ENCODE peak calls at places on chromosomes 3 and 15, in four cellular contexts. L, W, V and R are unnamed samples.

GRCh38 chr15:74319596-74320357 is 47.7 kb downstream of the CYP11A1 start:
- DNase-seq in L (no peak), W (no peak), V (peak; percentile 71), R (no peak)

GRCh38 chr3:169811606-169812123 is 1.0 kb upstream of the LRRIQ4 start:
- DNase-seq in L (no peak), W (no peak), V (no peak), R (no peak)

GRCh38 chr3:178078933-178079332 is 457.3 kb upstream of the KCNMB2 start:
- DNase-seq in L (no peak), W (no peak), V (no peak), R (peak; percentile 21)

GRCh38 chr3:158791259-158791920 is 10.5 kb upstream of the MFSD1 start:
- DNase-seq in L (peak; percentile 60), W (peak; percentile 46), V (no peak), R (peak; percentile 23)

GRCh38 chr3:81352867-81353266 is 408.6 kb downstream of the GBE1 start:
- DNase-seq in L (peak; percentile 64), W (peak; percentile 21), V (no peak), R (no peak)

GRCh38 chr3:77039606-77040553 is at the start of gene ROBO2:
- DNase-seq in L (peak; percentile 30), W (peak; percentile 2), V (peak; percentile 80), R (peak; percentile 44)

GRCh38 chr3:24365168-24365567 is 129.5 kb downstream of the THRB start:
- DNase-seq in L (peak; percentile 59), W (peak; percentile 91), V (no peak), R (peak; percentile 84)

GRCh38 chr3:184688251-184688851 is 23.5 kb downstream of the MAGEF1 start:
- DNase-seq in L (no peak), W (peak; percentile 47), V (no peak), R (peak; percentile 26)

GRCh38 chr3:2517479-2518188 is 419.0 kb downstream of the CNTN4 start:
- DNase-seq in L (no peak), W (no peak), V (no peak), R (no peak)

GRCh38 chr3:123783811-123784210 is 100.3 kb downstream of the MYLK start:
- DNase-seq in L (no peak), W (no peak), V (no peak), R (no peak)

GRCh38 chr3:5195605-5196004 is 8.1 kb downstream of the EDEM1 start:
- DNase-seq in L (no peak), W (peak; percentile 74), V (no peak), R (no peak)

GRCh38 chr3:141366285-141367037 is 1.8 kb upstream of the ZBTB38 start:
- DNase-seq in L (peak; percentile 46), W (peak; percentile 87), V (no peak), R (peak; percentile 79)

GRCh38 chr3:163327086-163327485 is 1751.2 kb downstream of the SI start:
- DNase-seq in L (no peak), W (no peak), V (no peak), R (no peak)

GRCh38 chr3:33144433-33144832 is 30.6 kb downstream of the CRTAP start:
- DNase-seq in L (no peak), W (no peak), V (peak; percentile 76), R (no peak)

GRCh38 chr15:22262613-22263020 is 182.3 kb downstream of the OR4M2 start:
- DNase-seq in L (no peak), W (no peak), V (no peak), R (no peak)

GRCh38 chr3:159764211-159765024 is 224.2 kb upstream of the IL12A start:
- DNase-seq in L (no peak), W (peak; percentile 85), V (peak; percentile 62), R (peak; percentile 30)

GRCh38 chr3:12796171-12797123 is at the start of gene CAND2:
- DNase-seq in L (no peak), W (no peak), V (peak; percentile 48), R (peak; percentile 54)

GRCh38 chr3:49133226-49133951 is 539 bp upstream of the LAMB2 start:
- DNase-seq in L (peak; percentile 80), W (peak; percentile 84), V (peak; percentile 81), R (peak; percentile 87)

GRCh38 chr3:170429050-170429449 is 10.4 kb downstream of the CLDN11 start:
- DNase-seq in L (no peak), W (peak; percentile 50), V (no peak), R (no peak)

GRCh38 chr3:23806322-23807160 is 786 bp downstream of the UBE2E1 start:
- DNase-seq in L (peak; percentile 14), W (no peak), V (peak; percentile 55), R (peak; percentile 39)

GRCh38 chr15:88257311-88257901 is 867 bp upstream of the NTRK3 start:
- DNase-seq in L (no peak), W (no peak), V (peak; percentile 43), R (no peak)

GRCh38 chr3:7385635-7386034 is 524.7 kb downstream of the GRM7 start:
- DNase-seq in L (no peak), W (no peak), V (no peak), R (no peak)

GRCh38 chr3:103906304-103906703 is 1460.4 kb upstream of the ALCAM start:
- DNase-seq in L (no peak), W (no peak), V (no peak), R (no peak)

GRCh38 chr3:103127737-103128136 is 692.9 kb downstream of the ZPLD1 start:
- DNase-seq in L (no peak), W (peak; percentile 0), V (no peak), R (no peak)

GRCh38 chr3:123153821-123154323 is 47.9 kb upstream of the SEC22A start:
- DNase-seq in L (no peak), W (no peak), V (no peak), R (no peak)

GRCh38 chr3:172034786-172035685 is 4.3 kb upstream of the FNDC3B start:
- DNase-seq in L (no peak), W (no peak), V (peak; percentile 37), R (peak; percentile 38)
- TF ChIP-seq CTCF in L (peak; percentile 42), W (peak; percentile 44), V (no peak), R (peak; percentile 72)

GRCh38 chr3:185717627-185718330 is 107.1 kb downstream of the IGF2BP2 start:
- DNase-seq in L (no peak), W (peak; percentile 63), V (no peak), R (no peak)
- TF ChIP-seq CTCF in L (no peak), W (peak; percentile 3), V (no peak), R (no peak)

DNA sequence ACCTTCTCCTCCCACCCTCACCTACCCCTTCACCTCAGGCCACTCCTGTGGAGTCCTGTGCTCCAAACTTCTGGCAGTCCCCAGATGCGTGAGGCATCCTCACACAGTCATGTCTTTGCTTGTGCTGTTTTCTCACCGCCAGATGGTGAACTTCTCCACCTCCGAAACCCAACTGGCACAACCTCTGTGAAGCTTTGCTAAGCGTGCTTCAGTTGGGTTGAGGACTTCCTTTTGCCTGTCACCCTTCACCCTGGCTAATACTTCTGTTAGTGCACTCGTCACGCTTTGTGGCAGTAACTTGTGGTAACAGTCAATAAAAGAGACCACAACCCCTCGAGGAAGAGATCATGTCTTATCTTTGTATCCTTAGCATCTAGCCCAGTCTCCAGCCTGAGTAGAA is 42.0 kb upstream of the SKOR1 start:
- DNase-seq in L (no peak), W (no peak), V (no peak), R (no peak)
- TF ChIP-seq CTCF in L (no peak), W (no peak), V (no peak), R (no peak)

DNA sequence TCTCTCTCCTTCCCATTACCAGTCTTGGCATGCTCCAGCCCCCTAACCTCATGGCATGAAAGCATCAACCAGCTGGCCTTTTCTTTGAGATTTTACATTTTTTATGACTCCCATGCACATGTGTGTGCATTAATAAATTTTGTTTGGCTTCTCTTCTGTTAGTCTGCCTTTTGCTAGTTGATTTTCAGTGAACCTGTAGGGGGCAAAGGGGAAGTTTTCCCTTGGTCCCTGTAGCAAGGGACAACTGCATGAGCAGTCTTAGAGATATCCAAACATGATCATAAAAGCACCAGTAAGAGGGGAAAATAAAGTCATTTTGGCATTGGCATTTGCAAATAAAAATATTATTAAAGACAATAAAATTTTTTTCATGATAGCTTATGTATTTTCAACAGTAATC is 73.7 kb downstream of the OXSM start:
- DNase-seq in L (no peak), W (no peak), V (no peak), R (no peak)
- TF ChIP-seq CTCF in L (no peak), W (peak; percentile 4), V (no peak), R (no peak)

DNA sequence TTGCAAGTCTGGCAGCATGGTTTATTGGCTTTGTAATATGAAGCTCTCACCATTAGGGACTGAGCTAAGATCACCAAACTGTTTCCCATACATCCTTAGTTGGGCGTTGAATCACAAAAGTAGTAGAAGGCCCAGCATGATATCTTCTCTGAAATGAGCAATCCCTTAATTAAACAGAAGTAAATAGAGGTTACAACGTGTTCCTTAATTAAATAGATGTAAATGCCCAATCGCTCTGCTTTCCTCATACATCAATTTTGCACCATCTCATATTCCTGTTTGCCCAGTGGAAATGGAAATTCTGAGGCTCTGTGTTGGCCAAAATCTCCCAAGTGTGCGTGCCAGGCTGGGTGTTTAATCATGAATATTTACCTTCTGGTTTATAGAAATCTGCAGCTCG is 107.5 kb upstream of the FOXB1 start:
- DNase-seq in L (no peak), W (no peak), V (no peak), R (no peak)
- TF ChIP-seq CTCF in L (no peak), W (no peak), V (no peak), R (no peak)